ENCODE peak calls at places on chromosomes 5 and 9, in seven cellular contexts. A is left ventricle myocardium inferior, H is AG04450, T is K562, W is bronchial epithelial cell, Z is Calu3, V is neural crest cell. O is an unnamed sample.

GRCh38 chr5:989961-990530 is 18.6 kb upstream of the NKD2 start:
- DNase-seq in T (no peak), A (peak), V (peak), H (no peak), Z (no peak), W (no peak), O (no peak)

GRCh38 chr9:134428559-134428958 is 102.3 kb downstream of the RXRA start:
- DNase-seq in T (no peak), W (no peak), H (no peak), Z (no peak), V (no peak), A (no peak), O (no peak)

GRCh38 chr5:77076961-77077820 is 9.9 kb downstream of the ZBED3 start:
- DNase-seq in W (peak), Z (peak), V (peak), A (peak), T (peak), H (peak), O (no peak)

GRCh38 chr9:91059713-91060112 is 258.1 kb downstream of the SYK start:
- DNase-seq in W (peak), V (no peak), Z (no peak), H (no peak), A (no peak), T (no peak), O (no peak)

GRCh38 chr5:126234563-126235195 is 188.5 kb upstream of the GRAMD2B start:
- DNase-seq in W (peak), T (peak), H (no peak), V (peak), Z (peak), A (no peak), O (peak)

GRCh38 chr9:23819403-23819802 is 6.6 kb downstream of the ELAVL2 start:
- DNase-seq in Z (no peak), A (no peak), V (no peak), W (no peak), T (no peak), H (no peak), O (no peak)

GRCh38 chr9:38047301-38048251 is 21.5 kb downstream of the SHB start:
- DNase-seq in Z (peak), V (peak), H (peak), W (peak), T (peak), A (peak), O (peak)

GRCh38 chr9:127778280-127779135 is at the start of gene SH2D3C:
- DNase-seq in A (peak), Z (no peak), V (no peak), T (peak), H (no peak), W (no peak), O (no peak)

GRCh38 chr9:84141762-84142370 is 161.3 kb downstream of the RMI1 start:
- DNase-seq in Z (no peak), W (no peak), V (no peak), T (no peak), A (no peak), H (no peak), O (no peak)

GRCh38 chr5:158840193-158840592 is 259.5 kb downstream of the EBF1 start:
- DNase-seq in T (no peak), A (no peak), V (no peak), W (no peak), H (no peak), Z (no peak), O (no peak)

GRCh38 chr9:89993678-89994630 is 389.1 kb downstream of the GADD45G start:
- DNase-seq in W (no peak), A (peak), V (no peak), H (no peak), T (no peak), Z (no peak), O (no peak)

GRCh38 chr5:151570512-151571269 is 20.4 kb downstream of the FAT2 start:
- DNase-seq in A (no peak), V (no peak), Z (peak), W (peak), T (no peak), H (no peak), O (no peak)

GRCh38 chr5:151223447-151224264 is at the start of gene CCDC69:
- DNase-seq in W (peak), V (peak), T (peak), Z (peak), H (no peak), A (peak), O (no peak)

GRCh38 chr9:71767421-71768321 is 642 bp downstream of the CEMIP2 start:
- DNase-seq in T (no peak), Z (no peak), V (peak), A (peak), W (no peak), H (no peak), O (no peak)

GRCh38 chr5:125412561-125413535 is 666.4 kb upstream of the ZNF608 start:
- DNase-seq in A (peak), W (peak), Z (peak), V (peak), T (no peak), H (peak), O (no peak)

GRCh38 chr5:135887447-135887864 is 8.2 kb downstream of the IL9 start:
- DNase-seq in W (peak), H (peak), A (no peak), V (peak), Z (peak), T (peak), O (peak)

GRCh38 chr9:38289486-38290275 is 102.8 kb upstream of the ALDH1B1 start:
- DNase-seq in Z (no peak), A (no peak), V (no peak), W (no peak), T (no peak), H (no peak), O (no peak)

GRCh38 chr5:39755986-39756385 is 331.2 kb upstream of the DAB2 start:
- DNase-seq in H (peak), T (peak), Z (peak), W (peak), A (no peak), V (no peak), O (peak)

GRCh38 chr9:137311971-137312851 is 10.1 kb upstream of the NRARP start:
- DNase-seq in Z (no peak), A (peak), W (no peak), T (no peak), V (no peak), H (no peak), O (no peak)

GRCh38 chr5:73722224-73722623 is 96.2 kb downstream of the ARHGEF28 start:
- DNase-seq in A (no peak), Z (no peak), T (no peak), W (no peak), V (no peak), H (peak), O (no peak)

GRCh38 chr5:39942606-39943005 is 517.8 kb upstream of the DAB2 start:
- DNase-seq in Z (no peak), A (no peak), W (no peak), V (no peak), H (no peak), T (no peak), O (no peak)

GRCh38 chr5:132825824-132826391 is 4.5 kb downstream of the SHROOM1 start:
- DNase-seq in W (no peak), V (no peak), Z (no peak), H (no peak), A (no peak), T (no peak), O (no peak)

GRCh38 chr9:118533850-118534249 is 829.6 kb downstream of the TLR4 start:
- DNase-seq in A (no peak), Z (no peak), W (no peak), V (no peak), H (no peak), T (no peak), O (no peak)

GRCh38 chr5:98570010-98570409 is 203.5 kb upstream of the RGMB start:
- DNase-seq in V (no peak), W (peak), H (no peak), T (no peak), Z (no peak), A (no peak), O (peak)

GRCh38 chr5:1336106-1336561 is 8.8 kb downstream of the CLPTM1L start:
- DNase-seq in H (no peak), T (no peak), W (no peak), Z (no peak), A (no peak), V (no peak), O (no peak)

GRCh38 chr5:1669276-1670155 is 130.1 kb downstream of the MRPL36 start:
- DNase-seq in T (no peak), W (no peak), V (no peak), A (no peak), Z (no peak), H (no peak), O (no peak)

GRCh38 chr5:88683506-88684135 is 199.4 kb downstream of the MEF2C start:
- DNase-seq in T (no peak), H (no peak), V (no peak), Z (no peak), A (no peak), W (no peak), O (no peak)

GRCh38 chr9:18985996-18986395 is 47.0 kb downstream of the SAXO1 start:
- DNase-seq in V (no peak), A (no peak), H (no peak), T (no peak), Z (no peak), W (no peak), O (no peak)

GRCh38 chr5:2740051-2740848 is 11.2 kb downstream of the IRX2 start:
- DNase-seq in V (no peak), H (no peak), A (no peak), W (no peak), Z (no peak), T (no peak), O (no peak)

GRCh38 chr9:69115621-69116020 is 58.5 kb upstream of the TJP2 start:
- DNase-seq in V (no peak), Z (no peak), W (peak), T (no peak), A (no peak), H (no peak), O (no peak)

GRCh38 chr9:93320591-93321219 is 130.8 kb upstream of the FAM120A start:
- DNase-seq in W (no peak), Z (no peak), H (no peak), A (no peak), T (peak), V (no peak), O (no peak)

GRCh38 chr5:157487358-157487757 is 27.3 kb downstream of the NIPAL4 start:
- DNase-seq in A (no peak), V (no peak), W (no peak), H (no peak), Z (no peak), T (no peak), O (no peak)

GRCh38 chr9:96020822-96021615 is 145.5 kb downstream of the ERCC6L2 start:
- DNase-seq in V (peak), Z (peak), W (no peak), T (no peak), H (no peak), A (no peak), O (no peak)

GRCh38 chr5:138542120-138542955 is 698 bp downstream of the ETF1 start:
- DNase-seq in Z (peak), W (no peak), A (no peak), T (peak), H (no peak), V (no peak), O (no peak)

GRCh38 chr5:125481506-125482455 is 735.3 kb upstream of the ZNF608 start:
- DNase-seq in T (no peak), A (no peak), V (no peak), W (no peak), Z (no peak), H (no peak), O (no peak)

GRCh38 chr5:110063640-110064592 is 374.2 kb downstream of the MAN2A1 start:
- DNase-seq in A (no peak), H (no peak), Z (no peak), T (no peak), V (no peak), W (peak), O (no peak)

GRCh38 chr5:127518319-127518621 is 830 bp downstream of the PRRC1 start:
- DNase-seq in T (no peak), W (peak), V (no peak), Z (no peak), H (no peak), A (no peak), O (no peak)

GRCh38 chr5:134864707-134865106 is 9.5 kb upstream of the TXNDC15 start:
- DNase-seq in A (no peak), W (no peak), Z (no peak), T (no peak), H (no peak), V (no peak), O (no peak)

GRCh38 chr5:103703617-103704016 is 141.0 kb upstream of the NUDT12 start:
- DNase-seq in W (peak), V (no peak), T (no peak), H (no peak), Z (no peak), A (no peak), O (no peak)

GRCh38 chr5:144207875-144208444 is 37.3 kb downstream of the KCTD16 start:
- DNase-seq in W (no peak), A (no peak), V (no peak), T (no peak), H (no peak), Z (no peak), O (no peak)
- TF ChIP-seq CTCF in W (no peak), A (no peak), V (no peak), T (no peak), H (no peak), Z (no peak), O (no peak)

GRCh38 chr9:109641079-109641659 is 138.8 kb upstream of the PALM2AKAP2 start:
- DNase-seq in H (no peak), V (no peak), A (no peak), T (no peak), Z (no peak), W (no peak), O (no peak)

GRCh38 chr9:109639666-109640231 is 140.2 kb upstream of the PALM2AKAP2 start:
- DNase-seq in A (no peak), T (no peak), Z (no peak), V (no peak), H (no peak), W (no peak), O (no peak)

GRCh38 chr9:109640232-109641078 is 139.5 kb upstream of the PALM2AKAP2 start:
- DNase-seq in V (peak), Z (peak), T (no peak), W (peak), A (peak), H (no peak), O (no peak)
- TF ChIP-seq CTCF in V (no peak), Z (no peak), T (no peak), W (no peak), A (no peak), H (peak), O (no peak)

GRCh38 chr9:97470076-97470475 is 31.4 kb upstream of the TMOD1 start:
- DNase-seq in T (no peak), Z (peak), A (no peak), V (no peak), W (peak), H (no peak), O (no peak)
- TF ChIP-seq CTCF in T (peak), Z (no peak), A (peak), V (no peak), W (peak), H (no peak), O (peak)

GRCh38 chr5:113205323-113205722 is 228.7 kb downstream of the DCP2 start:
- DNase-seq in H (no peak), A (no peak), Z (no peak), V (no peak), T (no peak), W (peak), O (no peak)

GRCh38 chr5:113204525-113205161 is 228.0 kb downstream of the DCP2 start:
- DNase-seq in Z (no peak), W (peak), T (no peak), H (no peak), V (no peak), A (peak), O (no peak)

GRCh38 chr5:113201715-113202114 is 225.1 kb downstream of the DCP2 start:
- DNase-seq in T (no peak), H (no peak), A (no peak), V (no peak), Z (no peak), W (no peak), O (no peak)

GRCh38 chr5:113202904-113203716 is 226.5 kb downstream of the DCP2 start:
- DNase-seq in Z (peak), V (peak), W (peak), H (no peak), T (peak), A (peak), O (no peak)

DNA sequence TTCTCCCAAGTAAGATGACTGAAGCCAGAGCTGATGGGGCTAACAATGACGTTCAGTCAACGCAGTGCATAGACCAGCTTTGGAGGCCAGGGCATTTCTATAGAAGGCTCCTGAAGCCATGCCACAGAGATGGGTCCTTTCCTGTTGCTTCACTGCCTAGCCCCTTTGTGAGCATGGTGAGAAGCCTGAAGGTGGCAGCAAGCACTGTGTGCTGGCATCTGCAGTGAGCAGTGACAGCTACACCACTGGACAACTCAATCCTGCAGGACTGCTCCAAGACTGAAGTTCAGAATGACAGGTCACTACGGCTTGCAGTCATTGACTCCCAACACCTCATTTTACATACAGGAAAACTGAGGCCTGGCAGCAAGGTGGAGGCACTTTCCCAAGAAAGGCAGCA is 229.0 kb downstream of the TSSK1B start:
- DNase-seq in H (no peak), Z (peak), T (no peak), W (peak), A (no peak), V (no peak), O (no peak)
- TF ChIP-seq CTCF in H (no peak), Z (no peak), T (no peak), W (peak), A (peak), V (no peak), O (no peak)

GRCh38 chr5:173302546-173303155 is 25.6 kb downstream of the STC2 start:
- DNase-seq in T (peak), A (no peak), Z (peak), V (no peak), W (peak), H (no peak), O (no peak)
- TF ChIP-seq CTCF in T (no peak), A (no peak), Z (no peak), V (no peak), W (no peak), H (peak), O (no peak)